ENCODE peak calls at places on chromosomes 2 and 18, in four cellular contexts. H is OCI-M1, W is mesothelial cell of epicardium, R is AG09309. L is an unnamed sample.
A peak's percentile ranks its signal among the peaks of the same experiment; 100 is the strongest.

GRCh38 chr2:25161055-25161781 is 7.2 kb downstream of the POMC start:
- DNase-seq in H (no peak), W (no peak), R (no peak), L (no peak)

GRCh38 chr2:145324748-145325147 is 804.8 kb upstream of the ZEB2 start:
- DNase-seq in H (no peak), R (no peak), W (no peak), L (no peak)

GRCh38 chr2:176931588-176932563 is 280.7 kb upstream of the HNRNPA3 start:
- DNase-seq in H (peak; percentile 89), W (no peak), R (peak; percentile 3), L (peak; percentile 41)

GRCh38 chr18:48975221-48975816 is 24.6 kb upstream of the SMAD7 start:
- DNase-seq in H (no peak), R (no peak), W (no peak), L (no peak)

GRCh38 chr2:177195194-177195593 is 17.4 kb upstream of the HNRNPA3 start:
- DNase-seq in R (no peak), W (no peak), H (no peak), L (no peak)

GRCh38 chr2:220296174-220296573 is 668.7 kb downstream of the SLC4A3 start:
- DNase-seq in W (no peak), R (no peak), H (no peak), L (no peak)

GRCh38 chr2:46557788-46558187 is 78.4 kb downstream of the TMEM247 start:
- DNase-seq in R (no peak), H (no peak), W (no peak), L (no peak)

GRCh38 chr2:104599802-104600510 is 254.0 kb upstream of the POU3F3 start:
- DNase-seq in W (no peak), H (no peak), R (no peak), L (peak; percentile 61)

GRCh38 chr2:27705851-27706622 is 42.3 kb downstream of the SLC4A1AP start:
- DNase-seq in H (peak; percentile 28), W (no peak), R (peak; percentile 86), L (peak; percentile 96)

GRCh38 chr2:208222351-208222750 is 32.5 kb downstream of the IDH1 start:
- DNase-seq in R (peak; percentile 8), H (no peak), W (no peak), L (peak; percentile 10)

GRCh38 chr2:44981714-44982108 is 27.5 kb downstream of the SIX2 start:
- DNase-seq in W (peak; percentile 61), H (peak; percentile 83), R (no peak), L (peak; percentile 30)

GRCh38 chr2:16508061-16508851 is 157.4 kb downstream of the CYRIA start:
- DNase-seq in R (no peak), W (peak; percentile 60), H (peak; percentile 59), L (no peak)

GRCh38 chr2:201642579-201643215 is 606 bp downstream of the TMEM237 start:
- DNase-seq in W (peak; percentile 89), R (no peak), H (peak; percentile 87), L (no peak)

GRCh38 chr2:52456759-52457377 is 1310.7 kb upstream of the CHAC2 start:
- DNase-seq in R (no peak), W (no peak), H (peak; percentile 9), L (no peak)

GRCh38 chr2:9174771-9175441 is 31.7 kb upstream of the ASAP2 start:
- DNase-seq in R (no peak), H (no peak), W (no peak), L (peak; percentile 79)

GRCh38 chr2:17166506-17166905 is 351.7 kb downstream of the RAD51AP2 start:
- DNase-seq in W (no peak), H (no peak), R (peak; percentile 21), L (peak; percentile 34)

GRCh38 chr2:45944075-45944474 is 292.6 kb downstream of the PRKCE start:
- DNase-seq in W (no peak), R (no peak), H (no peak), L (no peak)

GRCh38 chr2:152549428-152549827 is 167.8 kb downstream of the PRPF40A start:
- DNase-seq in H (no peak), W (no peak), R (no peak), L (no peak)

GRCh38 chr18:23102498-23103260 is 32.6 kb upstream of the CABLES1 start:
- DNase-seq in H (no peak), W (no peak), R (no peak), L (no peak)

GRCh38 chr2:118095610-118096009 is 7.3 kb downstream of the INSIG2 start:
- DNase-seq in W (no peak), R (no peak), H (no peak), L (peak; percentile 75)

GRCh38 chr18:27605107-27605834 is 420.2 kb upstream of the CHST9 start:
- DNase-seq in R (peak; percentile 37), W (peak; percentile 34), H (peak; percentile 76), L (peak; percentile 36)

GRCh38 chr18:35856178-35856577 is 116.3 kb upstream of the RMP24 start:
- DNase-seq in W (no peak), H (no peak), R (no peak), L (no peak)

GRCh38 chr2:33153008-33153407 is 206.3 kb downstream of the LTBP1 start:
- DNase-seq in W (no peak), R (no peak), H (no peak), L (peak; percentile 75)